ENCODE peak calls at places on chromosomes 6 and 20, in ten cellular contexts. X is thyroid gland, Q is thoracic aorta, J is keratinocyte, L is right atrium auricular region, A is K562, Y is neural progenitor cell, E is uterus, B is mammary epithelial cell, G is psoas muscle. O is an unnamed sample.

GRCh38 chr6:13431861-13432465 is 55.4 kb downstream of the GFOD1 start:
- DNase-seq in X (no peak), Q (no peak), J (no peak), L (no peak), A (peak; percentile 16), Y (no peak), E (no peak), B (no peak), G (no peak), O (no peak)

GRCh38 chr6:103085801-103086200 is 1692.3 kb downstream of the GRIK2 start:
- DNase-seq in X (no peak), Q (no peak), J (no peak), L (no peak), A (no peak), Y (no peak), E (no peak), B (no peak), G (no peak), O (no peak)

GRCh38 chr6:168154263-168154917 is 75.4 kb upstream of the FRMD1 start:
- DNase-seq in X (no peak), Q (no peak), J (no peak), L (peak; percentile 21), A (no peak), Y (no peak), E (no peak), B (no peak), G (no peak), O (no peak)

GRCh38 chr6:145815875-145816274 is 1.3 kb upstream of the FBXO30 start:
- DNase-seq in X (no peak), Q (no peak), J (no peak), L (no peak), A (peak; percentile 34), Y (no peak), E (no peak), B (no peak), G (no peak), O (no peak)

GRCh38 chr6:72348926-72349325 is 272.9 kb upstream of the KCNQ5 start:
- DNase-seq in X (no peak), Q (no peak), J (peak; percentile 5), L (no peak), A (no peak), Y (no peak), E (no peak), B (peak; percentile 86), G (no peak), O (no peak)

GRCh38 chr6:5181494-5182287 is 79.1 kb downstream of the LYRM4 start:
- DNase-seq in X (no peak), Q (no peak), J (no peak), L (no peak), A (no peak), Y (no peak), E (no peak), B (no peak), G (no peak), O (no peak)

GRCh38 chr6:5930143-5930770 is 76.5 kb downstream of the NRN1 start:
- DNase-seq in X (no peak), Q (no peak), J (no peak), L (no peak), A (no peak), Y (no peak), E (no peak), B (no peak), G (no peak), O (no peak)

GRCh38 chr6:36132221-36132895 is 2.0 kb downstream of the MAPK13 start:
- DNase-seq in X (no peak), Q (no peak), J (no peak), L (no peak), A (no peak), Y (no peak), E (no peak), B (no peak), G (no peak), O (no peak)

GRCh38 chr6:3455121-3455489 is 1.7 kb downstream of the SLC22A23 start:
- DNase-seq in X (no peak), Q (no peak), J (no peak), L (no peak), A (peak; percentile 62), Y (no peak), E (no peak), B (peak; percentile 48), G (no peak), O (no peak)

GRCh38 chr6:30816791-30817739 is 67.3 kb upstream of the DDR1 start:
- DNase-seq in X (no peak), Q (no peak), J (no peak), L (no peak), A (no peak), Y (no peak), E (no peak), B (no peak), G (no peak), O (no peak)
- H3K4me1 ChIP-seq in X (peaks cover 7% of the 10 kb centered on the region), Q (peaks cover 47% of the 10 kb centered on the region), J (peaks cover 68% of the 10 kb centered on the region), L (no peaks in the 10 kb centered on the region), A (peaks cover 56% of the 10 kb centered on the region), Y (no peaks in the 10 kb centered on the region), E (peaks cover 6% of the 10 kb centered on the region), B (peaks cover 56% of the 10 kb centered on the region), G (peaks cover 5% of the 10 kb centered on the region), O (peaks cover 29% of the 10 kb centered on the region)

GRCh38 chr20:44580581-44581268 is 1.7 kb upstream of the PKIG start:
- DNase-seq in X (no peak), Q (no peak), J (no peak), L (no peak), A (no peak), Y (no peak), E (no peak), B (no peak), G (peak; percentile 36), O (no peak)
- H3K4me3 ChIP-seq in X (no peak overlapping the region), Q (no peak overlapping the region), J (no peak overlapping the region), L (no peak overlapping the region), A (no peak overlapping the region), Y (no peak overlapping the region), E (no peak overlapping the region), B (no peak overlapping the region), G (no peak overlapping the region), O (no peak overlapping the region)

GRCh38 chr6:61887425-61887824 is 398.6 kb downstream of the KHDRBS2 start:
- DNase-seq in X (no peak), Q (no peak), J (no peak), L (no peak), A (no peak), Y (peak; percentile 40), E (no peak), B (no peak), G (no peak), O (no peak)

GRCh38 chr6:61886608-61887259 is 399.3 kb downstream of the KHDRBS2 start:
- DNase-seq in X (no peak), Q (no peak), J (no peak), L (no peak), A (no peak), Y (no peak), E (no peak), B (no peak), G (no peak), O (no peak)
- TF ChIP-seq CTCF in X (no peak), Q (no peak), J (no peak), L (no peak), A (no peak), Y (peak; percentile 45), E (no peak), B (no peak), G (no peak), O (no peak)

GRCh38 chr6:11368760-11369159 is 136.3 kb upstream of the NEDD9 start:
- DNase-seq in X (no peak), Q (no peak), J (no peak), L (no peak), A (no peak), Y (no peak), E (no peak), B (peak; percentile 90), G (no peak), O (no peak)

GRCh38 chr6:11367638-11368199 is 135.3 kb upstream of the NEDD9 start:
- DNase-seq in X (peak; percentile 29), Q (no peak), J (no peak), L (no peak), A (no peak), Y (peak; percentile 13), E (no peak), B (no peak), G (no peak), O (no peak)

GRCh38 chr6:11366934-11367637 is 134.6 kb upstream of the NEDD9 start:
- DNase-seq in X (no peak), Q (no peak), J (no peak), L (no peak), A (no peak), Y (peak; percentile 57), E (no peak), B (peak; percentile 30), G (no peak), O (no peak)

GRCh38 chr6:11366183-11366933 is 133.9 kb upstream of the NEDD9 start:
- DNase-seq in X (no peak), Q (no peak), J (no peak), L (no peak), A (no peak), Y (no peak), E (no peak), B (no peak), G (no peak), O (no peak)

DNA sequence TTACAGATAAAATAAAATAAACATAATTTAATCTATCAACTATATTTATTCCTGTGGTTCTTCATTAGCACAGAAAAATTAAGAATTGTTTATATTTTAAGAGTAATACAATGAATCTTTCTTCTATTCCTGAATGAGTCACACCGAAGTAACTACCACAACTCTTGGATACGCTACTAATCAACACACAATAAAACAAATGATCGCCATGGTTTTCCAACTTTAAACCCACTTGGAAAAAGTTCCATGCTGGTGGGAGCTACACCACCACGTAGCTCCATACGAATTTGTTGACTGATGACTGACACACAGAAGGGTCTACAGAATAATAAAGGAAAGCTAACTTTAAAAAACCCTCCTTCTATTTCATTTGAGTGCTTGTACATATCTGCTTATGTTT is 135.8 kb upstream of the NEDD9 start:
- DNase-seq in X (no peak), Q (no peak), J (no peak), L (no peak), A (no peak), Y (no peak), E (no peak), B (peak; percentile 50), G (no peak), O (no peak)
- H3K4me1 ChIP-seq in X (peaks cover 23% of the 10 kb centered on the region), Q (peaks cover 56% of the 10 kb centered on the region), J (peaks cover 39% of the 10 kb centered on the region), L (no peaks in the 10 kb centered on the region), A (no peaks in the 10 kb centered on the region), Y (peaks cover 23% of the 10 kb centered on the region), E (peaks cover 8% of the 10 kb centered on the region), B (peaks cover 45% of the 10 kb centered on the region), G (no peaks in the 10 kb centered on the region), O (peaks cover 4% of the 10 kb centered on the region)